ENCODE peak calls at places on chromosomes 7 and 10, in five cellular contexts. F is H1, Y is K562, X is HepG2, E is GM12878. A is an unnamed sample.

GRCh38 chr7:96303686-96304443 is 18.0 kb downstream of the SLC25A13 start:
- DNase-seq in F (no peak), Y (no peak), X (no peak), E (no peak), A (no peak)

GRCh38 chr7:105580022-105580740 is 1.1 kb downstream of the EFCAB10 start:
- DNase-seq in F (no peak), Y (no peak), X (no peak), E (no peak), A (no peak)

GRCh38 chr10:122083478-122084025 is 94.6 kb downstream of the TACC2 start:
- DNase-seq in F (no peak), Y (no peak), X (no peak), E (no peak), A (no peak)

GRCh38 chr7:5634107-5634950 is 147.1 kb downstream of the RNF216 start:
- DNase-seq in F (no peak), Y (no peak), X (no peak), E (no peak), A (peak)

GRCh38 chr10:98555011-98555619 is 108.4 kb upstream of the HPS1 start:
- DNase-seq in F (no peak), Y (no peak), X (no peak), E (no peak), A (no peak)

GRCh38 chr7:103141753-103142404 is 7.0 kb downstream of the NAPEPLD start:
- DNase-seq in F (no peak), Y (no peak), X (no peak), E (peak), A (no peak)

GRCh38 chr10:16828114-16828568 is 10.9 kb upstream of the RSU1 start:
- DNase-seq in F (peak), Y (peak), X (peak), E (peak), A (peak)

GRCh38 chr7:34187908-34188307 is 282.6 kb downstream of the BMPER start:
- DNase-seq in F (no peak), Y (no peak), X (no peak), E (no peak), A (no peak)

GRCh38 chr7:15684834-15685233 is 1.6 kb downstream of the MEOX2 start:
- DNase-seq in F (no peak), Y (no peak), X (no peak), E (no peak), A (no peak)

GRCh38 chr7:151247611-151248176 is 800 bp downstream of the SMARCD3 start:
- DNase-seq in F (no peak), Y (no peak), X (no peak), E (no peak), A (no peak)

GRCh38 chr10:44005788-44006099 is 357.1 kb upstream of the ZNF32 start:
- DNase-seq in F (no peak), Y (no peak), X (no peak), E (no peak), A (no peak)

GRCh38 chr7:131683536-131684125 is 127.2 kb upstream of the PODXL start:
- DNase-seq in F (no peak), Y (no peak), X (no peak), E (no peak), A (no peak)

GRCh38 chr7:85287126-85287825 is 100.4 kb upstream of the SEMA3D start:
- DNase-seq in F (no peak), Y (no peak), X (no peak), E (no peak), A (no peak)

GRCh38 chr10:6165221-6165725 is 37.5 kb upstream of the PFKFB3 start:
- DNase-seq in F (no peak), Y (no peak), X (no peak), E (no peak), A (no peak)

GRCh38 chr7:149489391-149490024 is 8.1 kb downstream of the ZNF746 start:
- DNase-seq in F (no peak), Y (no peak), X (peak), E (no peak), A (peak)

GRCh38 chr10:47326927-47327330 is 4.7 kb downstream of the GDF2 start:
- DNase-seq in F (no peak), Y (peak), X (no peak), E (no peak), A (no peak)

GRCh38 chr10:61812052-61812721 is 89.3 kb upstream of the ARID5B start:
- DNase-seq in F (no peak), Y (peak), X (no peak), E (no peak), A (no peak)

GRCh38 chr7:33392143-33392542 is 262.8 kb downstream of the BBS9 start:
- DNase-seq in F (no peak), Y (no peak), X (no peak), E (no peak), A (no peak)

GRCh38 chr10:48468130-48468790 is 136.6 kb downstream of the ARHGAP22 start:
- DNase-seq in F (no peak), Y (peak), X (no peak), E (no peak), A (no peak)

GRCh38 chr7:37282927-37283326 is 165.7 kb downstream of the ELMO1 start:
- DNase-seq in F (no peak), Y (no peak), X (no peak), E (no peak), A (no peak)

GRCh38 chr10:91511549-91512330 is 101.6 kb downstream of the HECTD2 start:
- DNase-seq in F (no peak), Y (no peak), X (no peak), E (no peak), A (no peak)

GRCh38 chr10:74750848-74751274 is 75.5 kb upstream of the KAT6B start:
- DNase-seq in F (no peak), Y (no peak), X (no peak), E (peak), A (no peak)

GRCh38 chr7:83339927-83340326 is 177.2 kb upstream of the PCLO start:
- DNase-seq in F (no peak), Y (no peak), X (no peak), E (no peak), A (no peak)
- TF ChIP-seq ATF2 in F (no peak), Y (no peak), X (no peak), E (no peak), A (no peak)

DNA sequence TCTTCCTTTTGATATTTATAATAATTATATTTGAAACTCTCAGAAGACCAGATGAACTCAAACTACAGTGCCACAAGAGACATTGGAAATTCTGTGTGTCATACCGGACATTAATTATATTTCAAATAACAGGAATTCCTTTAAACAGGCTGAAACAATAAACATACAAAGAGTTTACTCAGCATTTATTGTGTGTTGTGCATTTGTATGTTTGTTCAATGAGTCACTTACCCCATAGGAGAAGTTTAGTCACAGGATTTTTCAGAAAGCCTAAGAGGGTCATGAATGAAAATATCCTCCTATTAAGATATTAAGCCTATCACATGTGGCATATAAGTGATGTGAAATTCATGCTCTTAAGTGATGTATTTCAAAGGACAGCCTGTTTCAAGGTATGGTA is 566.8 kb downstream of the CNTNAP2 start:
- DNase-seq in F (no peak), Y (no peak), X (no peak), E (no peak), A (no peak)
- TF ChIP-seq ATF2 in F (no peak), Y (no peak), X (no peak), E (no peak), A (no peak)

DNA sequence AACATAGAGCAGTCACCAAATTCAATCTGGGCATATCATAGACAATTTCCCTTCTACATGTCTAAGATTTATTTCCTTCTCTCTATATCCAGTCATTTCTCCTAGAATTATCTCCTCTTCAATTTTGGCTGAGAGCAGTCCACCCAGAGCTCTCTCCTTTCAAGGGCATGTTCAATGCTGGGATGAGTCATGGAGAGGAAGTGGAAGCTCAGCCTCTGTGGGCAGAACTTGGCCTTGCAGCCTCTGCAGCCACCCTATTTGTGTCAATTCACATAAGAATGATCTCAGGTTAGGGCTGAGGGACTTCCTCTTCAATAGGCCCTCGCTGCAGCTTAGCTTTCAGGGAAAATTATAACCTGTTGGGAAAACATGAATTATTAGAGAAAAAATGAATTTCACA is 560.8 kb downstream of the POM121L12 start:
- DNase-seq in F (no peak), Y (no peak), X (no peak), E (no peak), A (no peak)
- TF ChIP-seq ATF2 in F (no peak), Y (no peak), X (no peak), E (no peak), A (no peak)

DNA sequence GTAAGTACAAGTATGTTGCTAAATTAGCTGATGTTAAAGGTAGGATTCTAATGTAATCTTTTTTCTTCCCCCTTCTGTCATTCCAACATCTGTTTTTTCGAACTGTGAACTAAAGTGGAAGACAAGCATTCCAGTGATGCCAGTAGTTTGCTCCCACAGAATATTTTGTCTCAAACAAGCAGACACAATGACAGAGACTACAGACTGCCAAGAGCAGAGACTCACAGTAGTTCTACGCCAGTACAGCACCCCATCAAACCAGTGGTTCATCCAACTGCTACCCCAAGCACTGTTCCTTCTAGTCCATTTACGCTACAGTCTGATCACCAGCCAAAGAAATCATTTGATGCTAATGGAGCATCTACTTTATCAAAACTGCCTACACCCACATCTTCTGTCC is 62.7 kb downstream of the WAC start:
- DNase-seq in F (no peak), Y (no peak), X (no peak), E (no peak), A (no peak)
- TF ChIP-seq ATF2 in F (no peak), Y (no peak), X (no peak), E (no peak), A (no peak)

GRCh38 chr10:79387466-79387973 is 40.3 kb downstream of the PPIF start:
- DNase-seq in F (no peak), Y (peak), X (no peak), E (no peak), A (peak)
- TF ChIP-seq ATF2 in F (no peak), Y (no peak), X (no peak), E (no peak), A (no peak)

DNA sequence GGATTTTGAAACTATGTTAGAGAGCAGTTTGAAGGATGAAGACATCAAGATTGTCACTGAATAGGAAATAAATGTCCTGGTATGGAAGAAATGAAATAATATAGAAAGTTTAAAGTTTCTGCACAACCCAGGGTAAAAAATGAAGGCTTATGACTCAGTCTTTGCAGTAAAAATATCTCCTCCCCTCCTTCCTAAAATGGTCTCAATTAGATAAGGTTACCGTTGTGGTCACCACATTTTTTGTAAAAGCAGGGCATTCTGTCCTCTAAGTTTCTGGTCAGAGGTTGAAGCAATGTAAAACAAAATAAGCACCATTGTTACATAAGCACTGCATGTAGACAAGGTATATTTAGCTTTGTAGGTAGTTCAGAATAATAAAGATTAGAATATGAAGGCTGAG is 403.5 kb downstream of the SUGCT start:
- DNase-seq in F (no peak), Y (no peak), X (no peak), E (no peak), A (no peak)
- TF ChIP-seq ATF2 in F (no peak), Y (no peak), X (no peak), E (no peak), A (no peak)

GRCh38 chr7:116966606-116967005 is 13.3 kb downstream of the ST7 start:
- DNase-seq in F (no peak), Y (no peak), X (no peak), E (no peak), A (no peak)
- TF ChIP-seq ATF2 in F (no peak), Y (no peak), X (no peak), E (no peak), A (no peak)

DNA sequence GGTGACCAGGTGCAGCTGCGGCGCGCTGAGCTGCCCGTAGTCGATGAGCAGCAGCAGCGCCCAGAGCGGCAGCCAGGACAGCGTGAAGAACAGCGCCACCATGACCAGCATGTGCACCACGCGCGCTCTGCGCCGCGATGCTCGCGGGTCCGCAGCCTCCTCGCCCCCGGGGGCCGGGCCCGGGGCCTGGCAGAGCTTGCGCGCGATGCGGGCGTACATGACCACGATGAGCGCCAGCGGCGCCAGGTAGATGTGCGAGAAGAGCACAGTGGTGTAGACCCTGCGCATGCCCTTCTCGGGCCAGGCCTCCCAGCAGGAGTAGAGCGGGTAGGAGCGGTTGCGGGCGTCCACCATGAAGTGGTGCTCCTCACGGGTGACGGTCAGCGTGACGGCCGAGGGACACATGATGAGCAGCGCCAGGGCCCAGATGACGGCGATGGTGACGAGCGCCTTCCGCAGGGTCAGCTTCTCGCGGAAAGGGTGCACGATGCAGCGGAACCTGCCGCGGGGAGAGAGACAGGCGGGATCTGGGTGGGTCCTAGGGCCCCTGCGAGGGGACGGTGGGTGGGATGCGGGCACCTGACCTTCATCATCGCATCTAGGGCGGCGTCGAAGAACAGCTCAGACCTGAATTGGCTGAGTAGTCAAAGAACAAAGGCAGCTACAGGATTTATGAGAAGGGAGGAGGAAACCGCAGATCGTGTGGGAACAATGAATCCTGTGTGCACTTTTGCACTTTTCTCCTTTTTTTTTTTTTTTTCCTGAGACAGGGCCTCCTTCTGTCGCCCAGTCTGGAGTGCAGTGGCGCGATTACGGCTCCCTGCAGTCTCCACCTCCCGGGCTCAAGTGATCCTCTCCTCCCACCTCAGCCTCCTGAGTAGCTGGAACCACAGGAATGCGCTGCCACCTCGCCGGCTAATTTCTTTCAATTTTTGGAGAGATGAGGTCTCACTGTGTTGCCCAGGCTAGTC is 22.4 kb upstream of the PPA1 start:
- DNase-seq in F (no peak), Y (no peak), X (peak), E (no peak), A (no peak)
- TF ChIP-seq ATF2 in F (no peak), Y (no peak), X (no peak), E (no peak), A (no peak)

DNA sequence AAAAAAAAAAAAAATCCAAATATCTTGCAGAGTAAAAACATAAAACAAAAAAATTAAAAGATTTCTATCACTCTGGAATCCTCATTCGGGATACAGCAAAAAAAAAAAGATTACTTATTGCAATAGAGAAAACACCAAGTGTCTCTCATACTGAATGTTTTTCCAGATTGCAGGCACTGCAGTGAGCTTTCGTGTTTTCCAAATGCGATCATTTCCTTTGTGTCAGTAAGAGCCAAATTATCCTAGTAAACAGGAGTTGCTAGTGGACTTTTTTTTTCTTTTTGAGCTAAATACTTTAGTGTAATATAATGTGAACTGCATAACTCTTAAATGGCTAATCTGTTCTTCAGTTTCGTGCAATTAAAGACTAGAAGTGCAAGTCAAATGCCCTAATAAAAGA is 44.3 kb upstream of the TOMM7 start:
- DNase-seq in F (no peak), Y (no peak), X (no peak), E (no peak), A (no peak)
- TF ChIP-seq ATF2 in F (no peak), Y (no peak), X (no peak), E (no peak), A (no peak)

A was measured in WTC11.